ENCODE peak calls at places on chromosomes 1 and 21, in eight cellular contexts. One of them, this sample, is unnamed.

GRCh38 chr1:226355679-226356583 is 47.0 kb upstream of the LIN9 start:
- DNase-seq in A549: no peak
- DNase-seq in progenitor cell of endocrine pancreas: no peak
- DNase-seq in activated naive CD4-positive, alpha-beta T cell treated with Interleukin-2 at 50 U/mL for 16 hours: no peak
- DNase-seq in COR-L47: no peak
- DNase-seq in anterior cingulate cortex: no peak
- DNase-seq in RKO: no peak
- DNase-seq in HL-60: no peak
- DNase-seq in this sample: no peak

GRCh38 chr21:41361786-41362604 is at the start of gene MX2:
- DNase-seq in activated naive CD4-positive, alpha-beta T cell treated with Interleukin-2 at 50 U/mL for 16 hours: peak
- DNase-seq in HL-60: peak
- DNase-seq in progenitor cell of endocrine pancreas: no peak
- DNase-seq in anterior cingulate cortex: no peak
- DNase-seq in A549: no peak
- DNase-seq in RKO: peak
- DNase-seq in COR-L47: no peak
- DNase-seq in this sample: peak

GRCh38 chr1:27598902-27599528 is 4.9 kb downstream of the AHDC1 start:
- DNase-seq in anterior cingulate cortex: no peak
- DNase-seq in progenitor cell of endocrine pancreas: no peak
- DNase-seq in HL-60: peak
- DNase-seq in A549: no peak
- DNase-seq in RKO: no peak
- DNase-seq in activated naive CD4-positive, alpha-beta T cell treated with Interleukin-2 at 50 U/mL for 16 hours: peak
- DNase-seq in COR-L47: peak
- DNase-seq in this sample: peak

GRCh38 chr1:148315081-148315811 is 163.2 kb upstream of the NBPF11 start:
- DNase-seq in activated naive CD4-positive, alpha-beta T cell treated with Interleukin-2 at 50 U/mL for 16 hours: no peak
- DNase-seq in COR-L47: no peak
- DNase-seq in RKO: peak
- DNase-seq in HL-60: no peak
- DNase-seq in anterior cingulate cortex: no peak
- DNase-seq in progenitor cell of endocrine pancreas: no peak
- DNase-seq in A549: no peak
- DNase-seq in this sample: no peak

GRCh38 chr1:220741349-220741748 is 6.8 kb upstream of the MTARC2 start:
- DNase-seq in RKO: no peak
- DNase-seq in activated naive CD4-positive, alpha-beta T cell treated with Interleukin-2 at 50 U/mL for 16 hours: no peak
- DNase-seq in progenitor cell of endocrine pancreas: no peak
- DNase-seq in A549: no peak
- DNase-seq in anterior cingulate cortex: no peak
- DNase-seq in HL-60: no peak
- DNase-seq in COR-L47: no peak
- DNase-seq in this sample: no peak

GRCh38 chr21:36155603-36156338 is 853 bp upstream of the DOP1B start:
- DNase-seq in HL-60: no peak
- DNase-seq in A549: no peak
- DNase-seq in COR-L47: no peak
- DNase-seq in RKO: no peak
- DNase-seq in progenitor cell of endocrine pancreas: peak
- DNase-seq in activated naive CD4-positive, alpha-beta T cell treated with Interleukin-2 at 50 U/mL for 16 hours: no peak
- DNase-seq in anterior cingulate cortex: no peak
- DNase-seq in this sample: no peak

GRCh38 chr1:117591248-117591647 is 14.6 kb upstream of the TENT5C start:
- DNase-seq in A549: no peak
- DNase-seq in anterior cingulate cortex: no peak
- DNase-seq in activated naive CD4-positive, alpha-beta T cell treated with Interleukin-2 at 50 U/mL for 16 hours: no peak
- DNase-seq in progenitor cell of endocrine pancreas: no peak
- DNase-seq in HL-60: no peak
- DNase-seq in RKO: no peak
- DNase-seq in COR-L47: no peak
- DNase-seq in this sample: no peak

GRCh38 chr1:182217071-182217470 is 155.6 kb upstream of the ZNF648 start:
- DNase-seq in COR-L47: no peak
- DNase-seq in activated naive CD4-positive, alpha-beta T cell treated with Interleukin-2 at 50 U/mL for 16 hours: no peak
- DNase-seq in HL-60: no peak
- DNase-seq in RKO: peak
- DNase-seq in A549: no peak
- DNase-seq in anterior cingulate cortex: no peak
- DNase-seq in progenitor cell of endocrine pancreas: no peak
- DNase-seq in this sample: no peak

GRCh38 chr21:19913995-19914394 is 1084.2 kb upstream of the NCAM2 start:
- DNase-seq in RKO: no peak
- DNase-seq in activated naive CD4-positive, alpha-beta T cell treated with Interleukin-2 at 50 U/mL for 16 hours: no peak
- DNase-seq in progenitor cell of endocrine pancreas: no peak
- DNase-seq in COR-L47: no peak
- DNase-seq in anterior cingulate cortex: no peak
- DNase-seq in HL-60: no peak
- DNase-seq in A549: no peak
- DNase-seq in this sample: no peak

GRCh38 chr21:39153373-39153772 is 29.9 kb downstream of the PSMG1 start:
- DNase-seq in anterior cingulate cortex: no peak
- DNase-seq in A549: no peak
- DNase-seq in progenitor cell of endocrine pancreas: no peak
- DNase-seq in HL-60: no peak
- DNase-seq in COR-L47: no peak
- DNase-seq in activated naive CD4-positive, alpha-beta T cell treated with Interleukin-2 at 50 U/mL for 16 hours: no peak
- DNase-seq in RKO: peak
- DNase-seq in this sample: no peak

GRCh38 chr1:10510520-10511493 is 36.1 kb downstream of the PEX14 start:
- DNase-seq in RKO: peak
- DNase-seq in A549: peak
- DNase-seq in anterior cingulate cortex: no peak
- DNase-seq in activated naive CD4-positive, alpha-beta T cell treated with Interleukin-2 at 50 U/mL for 16 hours: peak
- DNase-seq in progenitor cell of endocrine pancreas: no peak
- DNase-seq in HL-60: no peak
- DNase-seq in COR-L47: no peak
- DNase-seq in this sample: peak

GRCh38 chr1:16644179-16645043 is 22.3 kb downstream of the RNU1-3 start:
- DNase-seq in RKO: peak
- DNase-seq in activated naive CD4-positive, alpha-beta T cell treated with Interleukin-2 at 50 U/mL for 16 hours: peak
- DNase-seq in A549: peak
- DNase-seq in COR-L47: peak
- DNase-seq in HL-60: peak
- DNase-seq in anterior cingulate cortex: peak
- DNase-seq in progenitor cell of endocrine pancreas: peak
- DNase-seq in this sample: peak

GRCh38 chr1:112704511-112704907 is 2.4 kb downstream of the RHOC start:
- DNase-seq in RKO: no peak
- DNase-seq in HL-60: no peak
- DNase-seq in anterior cingulate cortex: no peak
- DNase-seq in activated naive CD4-positive, alpha-beta T cell treated with Interleukin-2 at 50 U/mL for 16 hours: peak
- DNase-seq in A549: no peak
- DNase-seq in COR-L47: no peak
- DNase-seq in progenitor cell of endocrine pancreas: no peak
- DNase-seq in this sample: no peak

GRCh38 chr1:66711420-66711819 is 40.8 kb upstream of the DYNLT5 start:
- DNase-seq in activated naive CD4-positive, alpha-beta T cell treated with Interleukin-2 at 50 U/mL for 16 hours: no peak
- DNase-seq in RKO: peak
- DNase-seq in progenitor cell of endocrine pancreas: no peak
- DNase-seq in COR-L47: no peak
- DNase-seq in HL-60: no peak
- DNase-seq in anterior cingulate cortex: no peak
- DNase-seq in A549: no peak
- DNase-seq in this sample: no peak

GRCh38 chr1:224052767-224053166 is 61.1 kb upstream of the FBXO28 start:
- DNase-seq in HL-60: no peak
- DNase-seq in RKO: peak
- DNase-seq in COR-L47: no peak
- DNase-seq in anterior cingulate cortex: no peak
- DNase-seq in activated naive CD4-positive, alpha-beta T cell treated with Interleukin-2 at 50 U/mL for 16 hours: no peak
- DNase-seq in A549: no peak
- DNase-seq in progenitor cell of endocrine pancreas: no peak
- DNase-seq in this sample: no peak